ENCODE peak calls at places on chromosomes 7 and 10, in nine cellular contexts. One of them, this sample, is unnamed.

GRCh38 chr7:155466814-155467675 is 9.1 kb downstream of the EN2 start:
- DNase-seq in NCI-H2171: no peak
- DNase-seq in stimulated activated naive B cell treated with anti-CD40 and anti-IgM and Interleukin-4, amounts not matched to agents 10 μg/mL and 1 μg/mL and 100 μg/mL, for 72 hours: no peak
- DNase-seq in A549: no peak
- DNase-seq in heart right ventricle: no peak
- DNase-seq in mucosa of descending colon: peak; percentile 21
- DNase-seq in RPMI8226: peak; percentile 62
- DNase-seq in T-helper 17 cell: no peak
- DNase-seq in activated CD4-positive, CD25-positive, alpha-beta regulatory T cell treated with anti-CD3 and anti-CD28 coated beads, Interleukin-2, amount 50 U/mL, for 16 hours: no peak
- DNase-seq in this sample: no peak

GRCh38 chr10:8051851-8052257 is 2.6 kb upstream of the GATA3 start:
- DNase-seq in NCI-H2171: no peak
- DNase-seq in stimulated activated naive B cell treated with anti-CD40 and anti-IgM and Interleukin-4, amounts not matched to agents 10 μg/mL and 1 μg/mL and 100 μg/mL, for 72 hours: no peak
- DNase-seq in A549: no peak
- DNase-seq in heart right ventricle: no peak
- DNase-seq in mucosa of descending colon: no peak
- DNase-seq in RPMI8226: no peak
- DNase-seq in T-helper 17 cell: peak; percentile 5
- DNase-seq in activated CD4-positive, CD25-positive, alpha-beta regulatory T cell treated with anti-CD3 and anti-CD28 coated beads, Interleukin-2, amount 50 U/mL, for 16 hours: no peak
- DNase-seq in this sample: no peak

GRCh38 chr7:93148135-93148534 is at the start of gene SAMD9L:
- DNase-seq in NCI-H2171: no peak
- DNase-seq in stimulated activated naive B cell treated with anti-CD40 and anti-IgM and Interleukin-4, amounts not matched to agents 10 μg/mL and 1 μg/mL and 100 μg/mL, for 72 hours: no peak
- DNase-seq in A549: no peak
- DNase-seq in heart right ventricle: no peak
- DNase-seq in mucosa of descending colon: peak; percentile 37
- DNase-seq in RPMI8226: peak; percentile 61
- DNase-seq in T-helper 17 cell: no peak
- DNase-seq in activated CD4-positive, CD25-positive, alpha-beta regulatory T cell treated with anti-CD3 and anti-CD28 coated beads, Interleukin-2, amount 50 U/mL, for 16 hours: no peak
- DNase-seq in this sample: peak; percentile 54

GRCh38 chr7:133815677-133816210 is 311.4 kb upstream of the LRGUK start:
- DNase-seq in NCI-H2171: no peak
- DNase-seq in stimulated activated naive B cell treated with anti-CD40 and anti-IgM and Interleukin-4, amounts not matched to agents 10 μg/mL and 1 μg/mL and 100 μg/mL, for 72 hours: no peak
- DNase-seq in A549: no peak
- DNase-seq in heart right ventricle: no peak
- DNase-seq in mucosa of descending colon: no peak
- DNase-seq in RPMI8226: no peak
- DNase-seq in T-helper 17 cell: no peak
- DNase-seq in activated CD4-positive, CD25-positive, alpha-beta regulatory T cell treated with anti-CD3 and anti-CD28 coated beads, Interleukin-2, amount 50 U/mL, for 16 hours: no peak
- DNase-seq in this sample: no peak

GRCh38 chr7:139683137-139683871 is 94.5 kb downstream of the HIPK2 start:
- DNase-seq in NCI-H2171: no peak
- DNase-seq in stimulated activated naive B cell treated with anti-CD40 and anti-IgM and Interleukin-4, amounts not matched to agents 10 μg/mL and 1 μg/mL and 100 μg/mL, for 72 hours: no peak
- DNase-seq in A549: no peak
- DNase-seq in heart right ventricle: no peak
- DNase-seq in mucosa of descending colon: no peak
- DNase-seq in RPMI8226: no peak
- DNase-seq in T-helper 17 cell: no peak
- DNase-seq in activated CD4-positive, CD25-positive, alpha-beta regulatory T cell treated with anti-CD3 and anti-CD28 coated beads, Interleukin-2, amount 50 U/mL, for 16 hours: no peak
- DNase-seq in this sample: no peak

GRCh38 chr7:98613601-98614425 is 3.3 kb upstream of the NPTX2 start:
- DNase-seq in NCI-H2171: no peak
- DNase-seq in stimulated activated naive B cell treated with anti-CD40 and anti-IgM and Interleukin-4, amounts not matched to agents 10 μg/mL and 1 μg/mL and 100 μg/mL, for 72 hours: no peak
- DNase-seq in A549: no peak
- DNase-seq in heart right ventricle: no peak
- DNase-seq in mucosa of descending colon: peak; percentile 42
- DNase-seq in RPMI8226: peak; percentile 66
- DNase-seq in T-helper 17 cell: no peak
- DNase-seq in activated CD4-positive, CD25-positive, alpha-beta regulatory T cell treated with anti-CD3 and anti-CD28 coated beads, Interleukin-2, amount 50 U/mL, for 16 hours: no peak
- DNase-seq in this sample: peak; percentile 27

GRCh38 chr7:30917216-30917893 is 5.7 kb downstream of the AQP1 start:
- DNase-seq in NCI-H2171: no peak
- DNase-seq in stimulated activated naive B cell treated with anti-CD40 and anti-IgM and Interleukin-4, amounts not matched to agents 10 μg/mL and 1 μg/mL and 100 μg/mL, for 72 hours: no peak
- DNase-seq in A549: no peak
- DNase-seq in heart right ventricle: no peak
- DNase-seq in mucosa of descending colon: no peak
- DNase-seq in RPMI8226: no peak
- DNase-seq in T-helper 17 cell: no peak
- DNase-seq in activated CD4-positive, CD25-positive, alpha-beta regulatory T cell treated with anti-CD3 and anti-CD28 coated beads, Interleukin-2, amount 50 U/mL, for 16 hours: no peak
- DNase-seq in this sample: no peak

GRCh38 chr7:44172803-44173424 is 16.3 kb downstream of the GCK start:
- DNase-seq in NCI-H2171: no peak
- DNase-seq in stimulated activated naive B cell treated with anti-CD40 and anti-IgM and Interleukin-4, amounts not matched to agents 10 μg/mL and 1 μg/mL and 100 μg/mL, for 72 hours: no peak
- DNase-seq in A549: no peak
- DNase-seq in heart right ventricle: no peak
- DNase-seq in mucosa of descending colon: no peak
- DNase-seq in RPMI8226: no peak
- DNase-seq in T-helper 17 cell: no peak
- DNase-seq in activated CD4-positive, CD25-positive, alpha-beta regulatory T cell treated with anti-CD3 and anti-CD28 coated beads, Interleukin-2, amount 50 U/mL, for 16 hours: no peak
- DNase-seq in this sample: no peak

GRCh38 chr10:125021686-125022374 is 79.9 kb downstream of the ZRANB1 start:
- DNase-seq in NCI-H2171: no peak
- DNase-seq in stimulated activated naive B cell treated with anti-CD40 and anti-IgM and Interleukin-4, amounts not matched to agents 10 μg/mL and 1 μg/mL and 100 μg/mL, for 72 hours: no peak
- DNase-seq in A549: no peak
- DNase-seq in heart right ventricle: no peak
- DNase-seq in mucosa of descending colon: no peak
- DNase-seq in RPMI8226: no peak
- DNase-seq in T-helper 17 cell: no peak
- DNase-seq in activated CD4-positive, CD25-positive, alpha-beta regulatory T cell treated with anti-CD3 and anti-CD28 coated beads, Interleukin-2, amount 50 U/mL, for 16 hours: no peak
- DNase-seq in this sample: no peak

This sample was measured in OCI-LY7.